ENCODE peak calls at places on chromosomes 7 and 10, in four cellular contexts. One of them, this sample, is unnamed.

GRCh38 chr10:126425051-126425450 is 36.8 kb upstream of the ADAM12 start:
- DNase-seq in NCI-H748 treated with DMSO at 0.1 percent for 48 hours: no peak
- DNase-seq in activated effector memory CD4-positive, alpha-beta T cell treated with anti-CD3 and anti-CD28 coated beads, Interleukin-2, amount 50 U/mL, for 16 hours: no peak
- DNase-seq in SK-N-DZ: no peak
- DNase-seq in this sample: no peak

GRCh38 chr7:101882595-101883564 is 65.5 kb downstream of the CUX1 start:
- DNase-seq in NCI-H748 treated with DMSO at 0.1 percent for 48 hours: peak; percentile 70
- DNase-seq in activated effector memory CD4-positive, alpha-beta T cell treated with anti-CD3 and anti-CD28 coated beads, Interleukin-2, amount 50 U/mL, for 16 hours: no peak
- DNase-seq in SK-N-DZ: peak; percentile 16
- DNase-seq in this sample: no peak

GRCh38 chr7:129577881-129578462 is 33.5 kb upstream of the NRF1 start:
- DNase-seq in NCI-H748 treated with DMSO at 0.1 percent for 48 hours: no peak
- DNase-seq in activated effector memory CD4-positive, alpha-beta T cell treated with anti-CD3 and anti-CD28 coated beads, Interleukin-2, amount 50 U/mL, for 16 hours: no peak
- DNase-seq in SK-N-DZ: no peak
- DNase-seq in this sample: no peak

GRCh38 chr10:30749368-30749767 is 119.8 kb upstream of the LYZL2 start:
- DNase-seq in NCI-H748 treated with DMSO at 0.1 percent for 48 hours: no peak
- DNase-seq in activated effector memory CD4-positive, alpha-beta T cell treated with anti-CD3 and anti-CD28 coated beads, Interleukin-2, amount 50 U/mL, for 16 hours: no peak
- DNase-seq in SK-N-DZ: no peak
- DNase-seq in this sample: no peak

GRCh38 chr10:45383682-45384320 is 9.8 kb downstream of the ALOX5 start:
- DNase-seq in NCI-H748 treated with DMSO at 0.1 percent for 48 hours: no peak
- DNase-seq in activated effector memory CD4-positive, alpha-beta T cell treated with anti-CD3 and anti-CD28 coated beads, Interleukin-2, amount 50 U/mL, for 16 hours: no peak
- DNase-seq in SK-N-DZ: no peak
- DNase-seq in this sample: no peak

GRCh38 chr7:41578700-41579099 is 124.2 kb downstream of the INHBA start:
- DNase-seq in NCI-H748 treated with DMSO at 0.1 percent for 48 hours: no peak
- DNase-seq in activated effector memory CD4-positive, alpha-beta T cell treated with anti-CD3 and anti-CD28 coated beads, Interleukin-2, amount 50 U/mL, for 16 hours: no peak
- DNase-seq in SK-N-DZ: no peak
- DNase-seq in this sample: no peak

GRCh38 chr10:60377955-60378354 is 11.7 kb downstream of the ANK3 start:
- DNase-seq in NCI-H748 treated with DMSO at 0.1 percent for 48 hours: no peak
- DNase-seq in activated effector memory CD4-positive, alpha-beta T cell treated with anti-CD3 and anti-CD28 coated beads, Interleukin-2, amount 50 U/mL, for 16 hours: no peak
- DNase-seq in SK-N-DZ: no peak
- DNase-seq in this sample: no peak

GRCh38 chr10:1715821-1716220 is 21.5 kb downstream of the ADARB2 start:
- DNase-seq in NCI-H748 treated with DMSO at 0.1 percent for 48 hours: no peak
- DNase-seq in activated effector memory CD4-positive, alpha-beta T cell treated with anti-CD3 and anti-CD28 coated beads, Interleukin-2, amount 50 U/mL, for 16 hours: no peak
- DNase-seq in SK-N-DZ: no peak
- DNase-seq in this sample: peak; percentile 48

GRCh38 chr10:71045936-71046335 is 157.6 kb upstream of the PCBD1 start:
- DNase-seq in NCI-H748 treated with DMSO at 0.1 percent for 48 hours: no peak
- DNase-seq in activated effector memory CD4-positive, alpha-beta T cell treated with anti-CD3 and anti-CD28 coated beads, Interleukin-2, amount 50 U/mL, for 16 hours: no peak
- DNase-seq in SK-N-DZ: no peak
- DNase-seq in this sample: no peak